ENCODE peak calls at places on chromosomes 4 and X, in four cellular contexts. J, Z, Q and A are unnamed samples. For H3K36me3, the result is how much of the 10 kb centered on the place peaks cover.

GRCh38 chrX:17525266-17525665 is 150.3 kb downstream of the NHS start:
- DNase-seq in J (peak), Q (peak), Z (no peak), A (no peak)

GRCh38 chrX:125926295-125926694 is 239.8 kb downstream of the DCAF12L2 start:
- DNase-seq in Z (no peak), J (no peak), Q (no peak), A (no peak)

GRCh38 chr4:110055014-110055768 is 142.5 kb downstream of the EGF start:
- DNase-seq in Q (peak), J (no peak), Z (no peak), A (no peak)

GRCh38 chr4:180398564-180398963 is 1844.6 kb upstream of the TENM3 start:
- DNase-seq in Z (peak), Q (no peak), J (no peak), A (no peak)

GRCh38 chr4:58543465-58543864 is 1433.3 kb upstream of the IGFBP7 start:
- DNase-seq in Z (no peak), Q (no peak), J (no peak), A (no peak)

GRCh38 chrX:145613894-145614293 is 203.7 kb upstream of the SLITRK2 start:
- DNase-seq in Q (no peak), Z (no peak), J (peak), A (peak)

GRCh38 chr4:69095301-69095731 is 958 bp upstream of the UGT2B7 start:
- DNase-seq in Q (peak), Z (peak), J (peak), A (peak)

GRCh38 chrX:153665726-153666306 is 7.8 kb downstream of the PNCK start:
- DNase-seq in Q (no peak), Z (no peak), J (no peak), A (no peak)

GRCh38 chr4:150501019-150501727 is 80.8 kb upstream of the MAB21L2 start:
- DNase-seq in Q (peak), J (peak), Z (peak), A (no peak)

GRCh38 chr4:109912706-109913621 is at the start of gene EGF:
- DNase-seq in Q (peak), Z (peak), J (peak), A (no peak)

GRCh38 chr4:82704156-82704555 is 94.4 kb downstream of the SCD5 start:
- DNase-seq in Q (peak), Z (no peak), J (no peak), A (no peak)

GRCh38 chrX:153782324-153782723 is 1.5 kb downstream of the SRPK3 start:
- DNase-seq in Z (no peak), J (no peak), Q (no peak), A (no peak)

GRCh38 chr4:100421356-100421978 is 96.4 kb downstream of the EMCN start:
- DNase-seq in Q (peak), J (peak), Z (peak), A (no peak)

GRCh38 chrX:21408324-21408723 is 34.1 kb downstream of the CNKSR2 start:
- DNase-seq in J (peak), Q (no peak), Z (peak), A (no peak)

GRCh38 chr4:6011271-6011671 is 7.0 kb downstream of the C4orf50 start:
- DNase-seq in Q (no peak), J (no peak), Z (no peak), A (no peak)

GRCh38 chr4:113683143-113683542 is 78.4 kb downstream of the CAMK2D start:
- DNase-seq in Q (no peak), Z (no peak), J (no peak), A (no peak)

GRCh38 chr4:55397024-55397520 is 1.3 kb downstream of the TMEM165 start:
- DNase-seq in Z (no peak), Q (no peak), J (peak), A (no peak)

GRCh38 chr4:9765091-9765490 is 16.3 kb upstream of the DRD5 start:
- DNase-seq in Z (peak), Q (peak), J (no peak), A (no peak)

GRCh38 chrX:48918644-48919340 is at the start of gene PIM2:
- DNase-seq in Z (peak), Q (peak), J (peak), A (peak)
- H3K36me3 ChIP-seq in Z (under half), Q (under half), J (under half), A (under half)

DNA sequence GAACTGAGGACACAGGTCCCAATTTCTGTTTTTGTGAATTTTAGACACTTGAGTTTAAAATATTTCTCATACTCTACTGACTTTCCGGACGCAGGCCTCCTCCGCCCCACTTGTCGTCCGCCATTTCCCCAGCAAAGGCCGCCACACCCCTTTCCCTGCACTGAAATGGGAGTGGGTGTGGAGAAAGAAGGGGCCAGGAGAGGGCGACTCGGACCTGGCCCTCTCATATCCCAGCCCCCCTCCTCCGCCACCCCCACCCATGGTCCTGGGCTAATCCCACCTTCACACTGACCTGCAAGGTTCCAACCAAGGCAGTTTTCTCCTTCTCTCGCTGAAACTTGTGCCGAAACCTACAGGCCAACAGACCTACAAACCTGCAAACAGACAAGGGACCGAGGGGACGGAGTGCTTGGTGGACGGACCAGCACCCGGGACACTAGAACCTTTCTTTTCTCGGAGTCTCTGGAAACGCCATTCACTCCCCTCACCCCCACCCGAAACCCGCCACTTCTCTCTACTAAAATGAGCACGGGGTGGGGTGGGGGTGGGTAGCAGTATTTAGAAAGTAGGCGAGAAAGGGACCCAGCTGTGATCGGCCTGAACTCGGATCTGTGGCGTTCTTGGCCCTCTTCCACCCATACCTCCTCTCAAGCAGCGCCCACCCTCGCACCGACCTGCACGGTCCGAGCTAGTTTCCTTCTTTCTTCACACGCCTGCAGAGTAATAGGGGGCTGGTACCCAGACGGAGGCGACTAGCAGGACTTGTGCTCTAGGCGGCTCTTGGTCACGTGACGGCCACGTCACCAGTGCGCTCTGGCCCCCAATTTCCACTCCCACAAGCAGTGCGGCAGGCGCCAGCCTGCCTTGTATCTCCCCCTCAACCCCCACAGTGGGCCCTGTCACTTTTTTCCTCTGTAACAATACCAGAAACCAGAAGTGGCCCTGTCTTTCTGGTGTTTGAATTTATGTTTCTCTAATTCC is at the start of gene ARMCX6:
- DNase-seq in Z (peak), Q (peak), J (peak), A (peak)
- H2AFZ ChIP-seq in Z (peak), Q (peak), J (peak), A (peak)

GRCh38 chrX:44970709-44971108 is 97.7 kb downstream of the KDM6A start:
- DNase-seq in Q (no peak), J (no peak), Z (no peak), A (no peak)
- H3K36me3 ChIP-seq in Q (under half), J (under half), Z (under half), A (under half)

GRCh38 chr4:94931626-94932025 is 173.9 kb downstream of the BMPR1B start:
- DNase-seq in Z (no peak), J (no peak), Q (no peak), A (no peak)
- H2AFZ ChIP-seq in Z (no peak), J (no peak), Q (no peak), A (no peak)

DNA sequence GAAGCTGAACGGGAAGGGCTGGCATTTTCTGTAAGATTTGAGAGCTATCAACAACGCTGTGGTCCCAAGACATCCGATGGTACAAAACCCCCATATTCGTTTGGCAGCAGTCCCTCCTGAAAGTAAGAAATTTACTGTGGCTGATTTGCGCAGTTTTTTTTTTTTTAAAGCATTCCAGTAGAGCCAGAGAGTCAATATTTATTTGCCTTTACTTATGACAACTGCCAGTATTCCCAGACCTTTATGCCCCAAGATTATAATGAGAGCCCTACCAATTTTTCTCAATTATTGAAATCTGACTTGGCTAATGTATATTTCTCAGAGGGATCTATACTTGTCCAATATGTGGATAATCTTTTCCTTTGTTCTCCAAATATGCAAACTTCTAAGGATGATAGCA is 157.5 kb upstream of the SPIN4 start:
- DNase-seq in Q (no peak), Z (no peak), J (no peak), A (no peak)
- H3K36me3 ChIP-seq in Q (under half), Z (under half), J (under half), A (under half)

DNA sequence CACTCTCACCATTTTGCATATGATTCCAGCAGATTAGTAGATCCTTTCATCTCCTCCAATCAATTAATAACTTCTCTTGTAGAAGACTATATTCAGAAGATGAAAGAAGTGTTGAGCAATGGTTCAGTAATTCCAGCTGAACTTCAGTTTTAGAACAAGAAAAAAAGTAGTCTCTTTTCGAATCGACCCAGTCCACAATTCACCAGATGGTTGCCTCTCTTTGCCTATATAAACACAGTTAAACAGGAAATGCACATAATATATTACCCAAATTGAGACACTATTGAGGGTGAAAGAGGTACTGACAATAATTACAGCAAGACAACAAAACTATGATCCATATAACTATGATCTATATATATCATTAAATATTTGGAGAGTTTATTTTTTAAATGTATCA is 16.8 kb upstream of the FAM241A start:
- DNase-seq in Z (peak), J (no peak), Q (no peak), A (no peak)
- H2AFZ ChIP-seq in Z (no peak), J (no peak), Q (no peak), A (no peak)

DNA sequence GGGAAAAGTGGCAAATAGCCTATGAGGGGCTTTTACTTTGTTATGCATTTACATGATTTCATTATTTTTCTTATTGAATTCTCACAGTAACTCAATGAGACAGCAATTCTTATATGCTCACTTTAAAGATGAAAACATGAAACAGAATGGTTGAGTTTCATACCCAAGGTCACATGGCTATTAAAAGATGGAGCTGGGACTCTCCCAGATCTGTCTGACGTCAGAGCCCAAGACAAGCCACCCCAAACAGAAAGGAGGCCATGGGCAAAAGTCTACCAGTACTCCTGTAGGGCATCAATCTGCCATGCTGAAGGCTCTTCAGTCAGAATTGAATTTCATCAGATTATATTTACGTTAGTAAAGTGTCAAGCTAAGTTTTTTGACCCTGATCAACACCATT is 13.2 kb downstream of the HSD17B11 start:
- DNase-seq in J (no peak), Z (no peak), Q (no peak), A (no peak)
- H3K36me3 ChIP-seq in J (under half), Z (under half), Q (under half), A (under half)

GRCh38 chr4:168474660-168475320 is 5.5 kb downstream of the DDX60L start:
- DNase-seq in J (no peak), Z (no peak), Q (no peak), A (no peak)
- H2AFZ ChIP-seq in J (no peak), Z (no peak), Q (no peak), A (no peak)